ENCODE peak calls at places on chromosomes 13 and 19, in six cellular contexts. D, S, C, T, V and R are unnamed samples.

GRCh38 chr13:111021270-111021669 is 93.8 kb upstream of the ARHGEF7 start:
- DNase-seq in D (no peak), S (no peak), C (no peak), T (no peak), V (no peak), R (no peak)

GRCh38 chr13:74062933-74063332 is 71.3 kb downstream of the KLF12 start:
- DNase-seq in D (no peak), S (peak; percentile 48), C (peak; percentile 27), T (no peak), V (no peak), R (peak; percentile 23)

GRCh38 chr13:85509512-85509911 is 289.7 kb downstream of the SLITRK6 start:
- DNase-seq in D (no peak), S (no peak), C (no peak), T (no peak), V (no peak), R (peak; percentile 62)

GRCh38 chr19:43784251-43784980 is 3.6 kb upstream of the KCNN4 start:
- DNase-seq in D (peak; percentile 5), S (peak; percentile 81), C (no peak), T (peak; percentile 30), V (peak; percentile 72), R (peak; percentile 77)

GRCh38 chr19:42140125-42140754 is 8.0 kb upstream of the POU2F2 start:
- DNase-seq in D (peak; percentile 66), S (peak; percentile 36), C (no peak), T (no peak), V (no peak), R (peak; percentile 86)

GRCh38 chr19:56071151-56071550 is 49.9 kb downstream of the ZNF787 start:
- DNase-seq in D (no peak), S (no peak), C (no peak), T (no peak), V (peak; percentile 29), R (no peak)

GRCh38 chr19:45152504-45153338 is 8.1 kb downstream of the NKPD1 start:
- DNase-seq in D (no peak), S (no peak), C (no peak), T (peak; percentile 33), V (no peak), R (peak; percentile 77)

GRCh38 chr13:27627377-27627776 is 5.7 kb downstream of the POLR1D start:
- DNase-seq in D (no peak), S (no peak), C (no peak), T (no peak), V (no peak), R (no peak)

GRCh38 chr19:2223959-2224358 is 12.2 kb downstream of the PLEKHJ1 start:
- DNase-seq in D (no peak), S (no peak), C (no peak), T (no peak), V (no peak), R (no peak)

GRCh38 chr19:41192574-41193419 is at the start of gene CYP2S1:
- DNase-seq in D (no peak), S (no peak), C (no peak), T (peak; percentile 17), V (peak; percentile 48), R (no peak)

GRCh38 chr19:867301-867793 is 7.9 kb downstream of the CFD start:
- DNase-seq in D (no peak), S (no peak), C (no peak), T (no peak), V (no peak), R (no peak)

GRCh38 chr13:114124486-114124885 is 7.9 kb downstream of the RASA3 start:
- DNase-seq in D (no peak), S (no peak), C (no peak), T (no peak), V (no peak), R (no peak)

GRCh38 chr13:27920677-27921420 is 1.0 kb downstream of the PDX1 start:
- DNase-seq in D (no peak), S (no peak), C (no peak), T (no peak), V (peak; percentile 47), R (peak; percentile 49)

GRCh38 chr13:37295046-37295445 is 189.6 kb upstream of the CSNK1A1L start:
- DNase-seq in D (no peak), S (no peak), C (no peak), T (no peak), V (no peak), R (no peak)

GRCh38 chr13:50365300-50365682 is 350.0 kb downstream of the KCNRG start:
- DNase-seq in D (no peak), S (no peak), C (no peak), T (no peak), V (no peak), R (no peak)

GRCh38 chr19:39765091-39766076 is 13.3 kb upstream of the LEUTX start:
- DNase-seq in D (peak; percentile 25), S (peak; percentile 36), C (no peak), T (no peak), V (peak; percentile 52), R (peak; percentile 72)

GRCh38 chr19:48962029-48962848 is 2.9 kb upstream of the FTL start:
- DNase-seq in D (peak; percentile 61), S (peak; percentile 17), C (no peak), T (no peak), V (peak; percentile 85), R (peak; percentile 67)

GRCh38 chr13:67518785-67519184 is 288.6 kb upstream of the PCDH9 start:
- DNase-seq in D (no peak), S (no peak), C (no peak), T (no peak), V (no peak), R (no peak)

GRCh38 chr13:72296246-72296645 is 429.2 kb upstream of the DACH1 start:
- DNase-seq in D (no peak), S (no peak), C (no peak), T (no peak), V (no peak), R (no peak)

GRCh38 chr13:46296920-46297319 is 85.2 kb downstream of the LRRC63 start:
- DNase-seq in D (no peak), S (peak; percentile 83), C (no peak), T (no peak), V (peak; percentile 54), R (peak; percentile 80)

GRCh38 chr19:50252887-50253268 is 49.5 kb downstream of the MYH14 start:
- DNase-seq in D (no peak), S (no peak), C (no peak), T (no peak), V (no peak), R (no peak)

GRCh38 chr19:14375582-14376291 is 5.5 kb upstream of the ADGRE5 start:
- DNase-seq in D (no peak), S (no peak), C (no peak), T (no peak), V (no peak), R (no peak)